ENCODE peak calls at places on chromosomes 11 and 22, in nine cellular contexts. One of them, this sample, is unnamed. For H3K9me3 and H3K27me3, the result is how much of the 10 kb centered on the place peaks cover.

GRCh38 chr11:36156486-36157150 is 132.6 kb downstream of the COMMD9 start:
- DNase-seq in uterus: peak
- DNase-seq in suprapubic skin: no peak
- DNase-seq in IMR-90: peak
- DNase-seq in H1: no peak
- DNase-seq in thyroid gland: no peak
- DNase-seq in body of pancreas: no peak
- DNase-seq in ovary: no peak
- DNase-seq in right lobe of liver: no peak
- DNase-seq in this sample: no peak

GRCh38 chr11:131186629-131187075 is 183.8 kb upstream of the NTM start:
- DNase-seq in uterus: no peak
- DNase-seq in suprapubic skin: no peak
- DNase-seq in IMR-90: no peak
- DNase-seq in H1: no peak
- DNase-seq in thyroid gland: no peak
- DNase-seq in body of pancreas: no peak
- DNase-seq in ovary: no peak
- DNase-seq in right lobe of liver: no peak
- DNase-seq in this sample: no peak

GRCh38 chr11:78194490-78194889 is 5.8 kb downstream of the USP35 start:
- DNase-seq in uterus: no peak
- DNase-seq in suprapubic skin: no peak
- DNase-seq in IMR-90: no peak
- DNase-seq in H1: no peak
- DNase-seq in thyroid gland: no peak
- DNase-seq in body of pancreas: no peak
- DNase-seq in ovary: no peak
- DNase-seq in right lobe of liver: no peak
- DNase-seq in this sample: no peak

GRCh38 chr11:76891285-76891684 is 30.6 kb downstream of the ACER3 start:
- DNase-seq in uterus: no peak
- DNase-seq in suprapubic skin: no peak
- DNase-seq in IMR-90: no peak
- DNase-seq in H1: no peak
- DNase-seq in thyroid gland: no peak
- DNase-seq in body of pancreas: no peak
- DNase-seq in ovary: no peak
- DNase-seq in right lobe of liver: no peak
- DNase-seq in this sample: no peak

GRCh38 chr11:132716037-132716436 is 816.3 kb downstream of the OPCML start:
- DNase-seq in uterus: no peak
- DNase-seq in suprapubic skin: no peak
- DNase-seq in IMR-90: no peak
- DNase-seq in H1: no peak
- DNase-seq in thyroid gland: no peak
- DNase-seq in body of pancreas: no peak
- DNase-seq in ovary: no peak
- DNase-seq in right lobe of liver: peak
- DNase-seq in this sample: no peak

GRCh38 chr22:20822240-20822639 is 36.4 kb downstream of the PI4KA start:
- DNase-seq in uterus: no peak
- DNase-seq in suprapubic skin: no peak
- DNase-seq in IMR-90: no peak
- DNase-seq in H1: no peak
- DNase-seq in thyroid gland: no peak
- DNase-seq in body of pancreas: no peak
- DNase-seq in ovary: no peak
- DNase-seq in right lobe of liver: no peak
- DNase-seq in this sample: no peak

GRCh38 chr22:39960791-39961746 is 872 bp downstream of the TMA7B start:
- DNase-seq in uterus: no peak
- DNase-seq in suprapubic skin: no peak
- DNase-seq in IMR-90: peak
- DNase-seq in H1: no peak
- DNase-seq in thyroid gland: no peak
- DNase-seq in body of pancreas: no peak
- DNase-seq in ovary: no peak
- DNase-seq in right lobe of liver: no peak
- DNase-seq in this sample: no peak

GRCh38 chr11:74100231-74100630 is 70.6 kb downstream of the C2CD3 start:
- DNase-seq in uterus: no peak
- DNase-seq in suprapubic skin: no peak
- DNase-seq in IMR-90: no peak
- DNase-seq in H1: no peak
- DNase-seq in thyroid gland: no peak
- DNase-seq in body of pancreas: no peak
- DNase-seq in ovary: no peak
- DNase-seq in right lobe of liver: no peak
- DNase-seq in this sample: no peak

GRCh38 chr11:7688238-7688826 is 15.0 kb upstream of the CYB5R2 start:
- DNase-seq in uterus: no peak
- DNase-seq in suprapubic skin: no peak
- DNase-seq in IMR-90: peak
- DNase-seq in H1: no peak
- DNase-seq in thyroid gland: no peak
- DNase-seq in body of pancreas: no peak
- DNase-seq in ovary: no peak
- DNase-seq in right lobe of liver: no peak
- DNase-seq in this sample: no peak

GRCh38 chr11:8263109-8263768 is 439 bp downstream of the LMO1 start:
- DNase-seq in uterus: no peak
- DNase-seq in suprapubic skin: peak
- DNase-seq in IMR-90: no peak
- DNase-seq in H1: no peak
- DNase-seq in thyroid gland: no peak
- DNase-seq in body of pancreas: peak
- DNase-seq in ovary: peak
- DNase-seq in right lobe of liver: peak
- DNase-seq in this sample: no peak

GRCh38 chr11:103898577-103899336 is 137.7 kb upstream of the DDI1 start:
- DNase-seq in uterus: no peak
- DNase-seq in suprapubic skin: no peak
- DNase-seq in IMR-90: no peak
- DNase-seq in H1: no peak
- DNase-seq in thyroid gland: no peak
- DNase-seq in body of pancreas: no peak
- DNase-seq in ovary: no peak
- DNase-seq in right lobe of liver: no peak
- DNase-seq in this sample: no peak

GRCh38 chr11:92941676-92942571 is 27.5 kb upstream of the MTNR1B start:
- DNase-seq in uterus: no peak
- DNase-seq in suprapubic skin: no peak
- DNase-seq in IMR-90: peak
- DNase-seq in H1: no peak
- DNase-seq in thyroid gland: peak
- DNase-seq in body of pancreas: peak
- DNase-seq in ovary: no peak
- DNase-seq in right lobe of liver: no peak
- DNase-seq in this sample: no peak

GRCh38 chr22:48692734-48693376 is 1134.8 kb downstream of the BRD1 start:
- DNase-seq in uterus: no peak
- DNase-seq in suprapubic skin: no peak
- DNase-seq in IMR-90: no peak
- DNase-seq in H1: no peak
- DNase-seq in thyroid gland: no peak
- DNase-seq in body of pancreas: no peak
- DNase-seq in ovary: peak
- DNase-seq in right lobe of liver: peak
- DNase-seq in this sample: peak
- TF ChIP-seq POLR2A in uterus: no peak
- TF ChIP-seq POLR2A in suprapubic skin: no peak
- TF ChIP-seq POLR2A in IMR-90: no peak
- TF ChIP-seq POLR2A in H1: no peak
- TF ChIP-seq POLR2A in thyroid gland: no peak
- TF ChIP-seq POLR2A in body of pancreas: no peak
- TF ChIP-seq POLR2A in ovary: no peak
- TF ChIP-seq POLR2A in right lobe of liver: no peak
- TF ChIP-seq POLR2A in this sample: no peak

GRCh38 chr22:49299821-49300231 is 527.8 kb downstream of the BRD1 start:
- DNase-seq in uterus: no peak
- DNase-seq in suprapubic skin: peak
- DNase-seq in IMR-90: no peak
- DNase-seq in H1: no peak
- DNase-seq in thyroid gland: no peak
- DNase-seq in body of pancreas: no peak
- DNase-seq in ovary: no peak
- DNase-seq in right lobe of liver: no peak
- DNase-seq in this sample: no peak

GRCh38 chr22:49301398-49302149 is 526.1 kb downstream of the BRD1 start:
- DNase-seq in uterus: no peak
- DNase-seq in suprapubic skin: peak
- DNase-seq in IMR-90: no peak
- DNase-seq in H1: no peak
- DNase-seq in thyroid gland: no peak
- DNase-seq in body of pancreas: no peak
- DNase-seq in ovary: no peak
- DNase-seq in right lobe of liver: no peak
- DNase-seq in this sample: no peak

GRCh38 chr22:49298834-49299750 is 528.6 kb downstream of the BRD1 start:
- DNase-seq in uterus: no peak
- DNase-seq in suprapubic skin: peak
- DNase-seq in IMR-90: no peak
- DNase-seq in H1: no peak
- DNase-seq in thyroid gland: no peak
- DNase-seq in body of pancreas: no peak
- DNase-seq in ovary: no peak
- DNase-seq in right lobe of liver: no peak
- DNase-seq in this sample: no peak

GRCh38 chr22:49300951-49301397 is 526.7 kb downstream of the BRD1 start:
- DNase-seq in uterus: no peak
- DNase-seq in suprapubic skin: peak
- DNase-seq in IMR-90: no peak
- DNase-seq in H1: no peak
- DNase-seq in thyroid gland: no peak
- DNase-seq in body of pancreas: no peak
- DNase-seq in ovary: no peak
- DNase-seq in right lobe of liver: no peak
- DNase-seq in this sample: no peak

GRCh38 chr22:49300241-49300640 is 527.4 kb downstream of the BRD1 start:
- DNase-seq in uterus: no peak
- DNase-seq in suprapubic skin: peak
- DNase-seq in IMR-90: no peak
- DNase-seq in H1: no peak
- DNase-seq in thyroid gland: no peak
- DNase-seq in body of pancreas: no peak
- DNase-seq in ovary: no peak
- DNase-seq in right lobe of liver: no peak
- DNase-seq in this sample: no peak
- H3K9me3 ChIP-seq in uterus: under half
- H3K9me3 ChIP-seq in suprapubic skin: under half
- H3K9me3 ChIP-seq in IMR-90: half or more
- H3K9me3 ChIP-seq in H1: under half
- H3K9me3 ChIP-seq in thyroid gland: under half
- H3K9me3 ChIP-seq in body of pancreas: under half
- H3K9me3 ChIP-seq in ovary: under half
- H3K9me3 ChIP-seq in right lobe of liver: under half
- H3K9me3 ChIP-seq in this sample: under half

DNA sequence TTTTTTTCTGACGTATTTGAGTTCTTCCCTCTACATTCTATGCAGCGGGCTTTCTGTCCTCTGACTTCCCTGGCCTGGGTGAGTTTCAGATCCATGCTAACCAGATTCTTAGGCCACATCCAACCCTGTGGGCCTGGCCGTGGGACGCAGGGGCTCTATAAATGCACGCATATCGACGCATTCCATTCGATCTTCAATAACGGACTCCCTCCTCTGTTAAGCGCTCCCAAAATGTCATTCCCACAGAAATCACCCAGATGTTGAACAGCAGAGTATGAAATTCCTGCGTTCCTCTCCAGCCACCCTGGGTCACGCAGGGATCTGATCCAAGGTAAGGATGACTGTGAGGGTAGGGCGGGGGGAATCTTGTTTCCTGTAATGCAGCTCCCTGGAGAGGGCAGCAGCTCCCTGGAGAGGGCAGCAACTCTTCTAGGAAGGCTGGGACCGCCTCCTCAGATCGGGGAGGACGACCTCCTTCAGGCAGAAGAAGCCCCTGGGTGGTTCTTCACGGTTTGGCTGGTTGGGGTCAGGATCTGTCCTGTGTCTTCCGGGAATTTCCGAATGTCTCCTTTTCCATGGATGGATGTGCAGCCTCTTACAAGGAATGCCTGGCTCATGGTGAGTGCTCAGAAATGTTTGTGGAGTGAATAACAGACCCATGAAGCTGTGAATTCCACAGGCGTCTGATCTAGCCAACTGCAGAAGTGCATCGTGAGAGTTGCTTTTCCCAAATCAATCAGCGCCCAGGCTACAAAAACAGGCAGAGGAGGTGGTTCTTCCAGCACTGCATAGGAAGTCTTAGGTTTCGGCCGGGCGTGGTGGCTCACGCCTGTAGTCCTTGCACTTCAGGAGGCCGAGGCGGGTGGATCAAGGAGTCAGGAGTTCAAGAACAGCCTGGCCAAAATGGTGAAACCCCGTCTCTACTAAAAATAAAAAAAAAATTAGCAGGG is 12.2 kb downstream of the MRGPRD start:
- DNase-seq in uterus: peak
- DNase-seq in suprapubic skin: peak
- DNase-seq in IMR-90: no peak
- DNase-seq in H1: no peak
- DNase-seq in thyroid gland: no peak
- DNase-seq in body of pancreas: no peak
- DNase-seq in ovary: no peak
- DNase-seq in right lobe of liver: no peak
- DNase-seq in this sample: no peak
- H3K27me3 ChIP-seq in uterus: under half
- H3K27me3 ChIP-seq in suprapubic skin: under half
- H3K27me3 ChIP-seq in IMR-90: half or more
- H3K27me3 ChIP-seq in H1: under half
- H3K27me3 ChIP-seq in thyroid gland: under half
- H3K27me3 ChIP-seq in body of pancreas: under half
- H3K27me3 ChIP-seq in ovary: under half
- H3K27me3 ChIP-seq in right lobe of liver: under half
- H3K27me3 ChIP-seq in this sample: under half

GRCh38 chr11:62392506-62392905 is 26.3 kb upstream of the SCGB1A1 start:
- DNase-seq in uterus: no peak
- DNase-seq in suprapubic skin: no peak
- DNase-seq in IMR-90: no peak
- DNase-seq in H1: no peak
- DNase-seq in thyroid gland: no peak
- DNase-seq in body of pancreas: no peak
- DNase-seq in ovary: peak
- DNase-seq in right lobe of liver: no peak
- DNase-seq in this sample: no peak

GRCh38 chr11:62391642-62392425 is 27.0 kb upstream of the SCGB1A1 start:
- DNase-seq in uterus: no peak
- DNase-seq in suprapubic skin: no peak
- DNase-seq in IMR-90: no peak
- DNase-seq in H1: no peak
- DNase-seq in thyroid gland: no peak
- DNase-seq in body of pancreas: no peak
- DNase-seq in ovary: peak
- DNase-seq in right lobe of liver: no peak
- DNase-seq in this sample: no peak

GRCh38 chr11:62394825-62395538 is 23.9 kb upstream of the SCGB1A1 start:
- DNase-seq in uterus: peak
- DNase-seq in suprapubic skin: peak
- DNase-seq in IMR-90: peak
- DNase-seq in H1: no peak
- DNase-seq in thyroid gland: peak
- DNase-seq in body of pancreas: peak
- DNase-seq in ovary: peak
- DNase-seq in right lobe of liver: peak
- DNase-seq in this sample: peak

GRCh38 chr11:62392944-62393628 is 25.7 kb upstream of the SCGB1A1 start:
- DNase-seq in uterus: no peak
- DNase-seq in suprapubic skin: no peak
- DNase-seq in IMR-90: no peak
- DNase-seq in H1: no peak
- DNase-seq in thyroid gland: no peak
- DNase-seq in body of pancreas: no peak
- DNase-seq in ovary: peak
- DNase-seq in right lobe of liver: no peak
- DNase-seq in this sample: no peak

GRCh38 chr11:62393735-62394134 is 25.1 kb upstream of the SCGB1A1 start:
- DNase-seq in uterus: no peak
- DNase-seq in suprapubic skin: no peak
- DNase-seq in IMR-90: no peak
- DNase-seq in H1: no peak
- DNase-seq in thyroid gland: no peak
- DNase-seq in body of pancreas: no peak
- DNase-seq in ovary: peak
- DNase-seq in right lobe of liver: no peak
- DNase-seq in this sample: no peak
- TF ChIP-seq POLR2A in uterus: no peak
- TF ChIP-seq POLR2A in suprapubic skin: no peak
- TF ChIP-seq POLR2A in IMR-90: no peak
- TF ChIP-seq POLR2A in H1: no peak
- TF ChIP-seq POLR2A in thyroid gland: no peak
- TF ChIP-seq POLR2A in body of pancreas: no peak
- TF ChIP-seq POLR2A in ovary: no peak
- TF ChIP-seq POLR2A in right lobe of liver: no peak
- TF ChIP-seq POLR2A in this sample: no peak

This sample was measured in tibial nerve.